ENCODE peak calls at places on chromosomes 2 and 18, in eight cellular contexts. One of them, this sample, is unnamed.

GRCh38 chr2:169395821-169396374 is 33.6 kb upstream of the LRP2 start:
- DNase-seq in transverse colon: no peak
- DNase-seq in sigmoid colon: no peak
- DNase-seq in GM12878: no peak
- DNase-seq in HepG2: no peak
- DNase-seq in H1: no peak
- DNase-seq in esophagus muscularis mucosa: no peak
- DNase-seq in K562: no peak
- DNase-seq in this sample: no peak

GRCh38 chr18:70256994-70257393 is 31.9 kb upstream of the SOCS6 start:
- DNase-seq in transverse colon: no peak
- DNase-seq in sigmoid colon: no peak
- DNase-seq in GM12878: no peak
- DNase-seq in HepG2: no peak
- DNase-seq in H1: no peak
- DNase-seq in esophagus muscularis mucosa: no peak
- DNase-seq in K562: no peak
- DNase-seq in this sample: no peak

GRCh38 chr18:10062292-10062940 is 148.6 kb downstream of the VAPA start:
- DNase-seq in transverse colon: no peak
- DNase-seq in sigmoid colon: no peak
- DNase-seq in GM12878: no peak
- DNase-seq in HepG2: no peak
- DNase-seq in H1: no peak
- DNase-seq in esophagus muscularis mucosa: no peak
- DNase-seq in K562: no peak
- DNase-seq in this sample: no peak

GRCh38 chr18:51614033-51614432 is 416.6 kb upstream of the MEX3C start:
- DNase-seq in transverse colon: no peak
- DNase-seq in sigmoid colon: no peak
- DNase-seq in GM12878: no peak
- DNase-seq in HepG2: peak; percentile 5
- DNase-seq in H1: no peak
- DNase-seq in esophagus muscularis mucosa: no peak
- DNase-seq in K562: no peak
- DNase-seq in this sample: no peak

GRCh38 chr18:75879196-75879595 is 451.7 kb upstream of the SMIM21 start:
- DNase-seq in transverse colon: no peak
- DNase-seq in sigmoid colon: no peak
- DNase-seq in GM12878: no peak
- DNase-seq in HepG2: no peak
- DNase-seq in H1: no peak
- DNase-seq in esophagus muscularis mucosa: no peak
- DNase-seq in K562: no peak
- DNase-seq in this sample: no peak

GRCh38 chr2:52135235-52135634 is 1103.3 kb upstream of the NRXN1 start:
- DNase-seq in transverse colon: no peak
- DNase-seq in sigmoid colon: no peak
- DNase-seq in GM12878: no peak
- DNase-seq in HepG2: no peak
- DNase-seq in H1: no peak
- DNase-seq in esophagus muscularis mucosa: no peak
- DNase-seq in K562: no peak
- DNase-seq in this sample: no peak

GRCh38 chr2:165833156-165833555 is 39.1 kb upstream of the GALNT3 start:
- DNase-seq in transverse colon: no peak
- DNase-seq in sigmoid colon: no peak
- DNase-seq in GM12878: no peak
- DNase-seq in HepG2: no peak
- DNase-seq in H1: no peak
- DNase-seq in esophagus muscularis mucosa: no peak
- DNase-seq in K562: no peak
- DNase-seq in this sample: no peak

GRCh38 chr2:134634054-134634630 is 84.7 kb downstream of the TMEM163 start:
- DNase-seq in transverse colon: no peak
- DNase-seq in sigmoid colon: no peak
- DNase-seq in GM12878: no peak
- DNase-seq in HepG2: no peak
- DNase-seq in H1: no peak
- DNase-seq in esophagus muscularis mucosa: no peak
- DNase-seq in K562: no peak
- DNase-seq in this sample: no peak

GRCh38 chr18:13470555-13471494 is 252.3 kb downstream of the LDLRAD4 start:
- DNase-seq in transverse colon: peak; percentile 19
- DNase-seq in sigmoid colon: peak; percentile 68
- DNase-seq in GM12878: no peak
- DNase-seq in HepG2: peak; percentile 63
- DNase-seq in H1: no peak
- DNase-seq in esophagus muscularis mucosa: no peak
- DNase-seq in K562: no peak
- DNase-seq in this sample: no peak

GRCh38 chr18:13448028-13448795 is 229.7 kb downstream of the LDLRAD4 start:
- DNase-seq in transverse colon: no peak
- DNase-seq in sigmoid colon: no peak
- DNase-seq in GM12878: no peak
- DNase-seq in HepG2: no peak
- DNase-seq in H1: no peak
- DNase-seq in esophagus muscularis mucosa: no peak
- DNase-seq in K562: no peak
- DNase-seq in this sample: no peak

GRCh38 chr2:37573406-37573805 is 98.0 kb downstream of the CDC42EP3 start:
- DNase-seq in transverse colon: no peak
- DNase-seq in sigmoid colon: no peak
- DNase-seq in GM12878: no peak
- DNase-seq in HepG2: no peak
- DNase-seq in H1: no peak
- DNase-seq in esophagus muscularis mucosa: no peak
- DNase-seq in K562: no peak
- DNase-seq in this sample: no peak

GRCh38 chr2:40213071-40213470 is 238.8 kb downstream of the SLC8A1 start:
- DNase-seq in transverse colon: no peak
- DNase-seq in sigmoid colon: no peak
- DNase-seq in GM12878: no peak
- DNase-seq in HepG2: no peak
- DNase-seq in H1: no peak
- DNase-seq in esophagus muscularis mucosa: no peak
- DNase-seq in K562: no peak
- DNase-seq in this sample: no peak

GRCh38 chr2:241412144-241412543 is 56.1 kb downstream of the FARP2 start:
- DNase-seq in transverse colon: peak; percentile 66
- DNase-seq in sigmoid colon: no peak
- DNase-seq in GM12878: no peak
- DNase-seq in HepG2: no peak
- DNase-seq in H1: no peak
- DNase-seq in esophagus muscularis mucosa: no peak
- DNase-seq in K562: peak; percentile 25
- DNase-seq in this sample: no peak

GRCh38 chr18:2715990-2716389 is 60.5 kb downstream of the SMCHD1 start:
- DNase-seq in transverse colon: no peak
- DNase-seq in sigmoid colon: no peak
- DNase-seq in GM12878: no peak
- DNase-seq in HepG2: no peak
- DNase-seq in H1: no peak
- DNase-seq in esophagus muscularis mucosa: no peak
- DNase-seq in K562: no peak
- DNase-seq in this sample: no peak

GRCh38 chr2:106825161-106825560 is 60.8 kb downstream of the ST6GAL2 start:
- DNase-seq in transverse colon: no peak
- DNase-seq in sigmoid colon: no peak
- DNase-seq in GM12878: no peak
- DNase-seq in HepG2: no peak
- DNase-seq in H1: no peak
- DNase-seq in esophagus muscularis mucosa: no peak
- DNase-seq in K562: no peak
- DNase-seq in this sample: no peak

GRCh38 chr2:239905884-239906654 is 119.1 kb downstream of the NDUFA10 start:
- DNase-seq in transverse colon: no peak
- DNase-seq in sigmoid colon: no peak
- DNase-seq in GM12878: no peak
- DNase-seq in HepG2: no peak
- DNase-seq in H1: no peak
- DNase-seq in esophagus muscularis mucosa: peak; percentile 80
- DNase-seq in K562: no peak
- DNase-seq in this sample: no peak

GRCh38 chr2:153408708-153409107 is 69.9 kb downstream of the RPRM start:
- DNase-seq in transverse colon: no peak
- DNase-seq in sigmoid colon: no peak
- DNase-seq in GM12878: no peak
- DNase-seq in HepG2: no peak
- DNase-seq in H1: no peak
- DNase-seq in esophagus muscularis mucosa: no peak
- DNase-seq in K562: no peak
- DNase-seq in this sample: no peak

GRCh38 chr2:234869969-234870368 is 81.8 kb upstream of the SH3BP4 start:
- DNase-seq in transverse colon: no peak
- DNase-seq in sigmoid colon: no peak
- DNase-seq in GM12878: no peak
- DNase-seq in HepG2: no peak
- DNase-seq in H1: no peak
- DNase-seq in esophagus muscularis mucosa: no peak
- DNase-seq in K562: no peak
- DNase-seq in this sample: no peak

GRCh38 chr2:3637692-3638455 is 20.1 kb upstream of the ALLC start:
- DNase-seq in transverse colon: no peak
- DNase-seq in sigmoid colon: peak; percentile 26
- DNase-seq in GM12878: no peak
- DNase-seq in HepG2: no peak
- DNase-seq in H1: peak; percentile 39
- DNase-seq in esophagus muscularis mucosa: no peak
- DNase-seq in K562: no peak
- DNase-seq in this sample: peak; percentile 24

GRCh38 chr2:176129825-176130152 is 284 bp downstream of the HOXD8 start:
- DNase-seq in transverse colon: peak; percentile 64
- DNase-seq in sigmoid colon: peak; percentile 75
- DNase-seq in GM12878: no peak
- DNase-seq in HepG2: no peak
- DNase-seq in H1: peak; percentile 57
- DNase-seq in esophagus muscularis mucosa: no peak
- DNase-seq in K562: no peak
- DNase-seq in this sample: no peak

GRCh38 chr2:218829868-218830451 is 1.6 kb downstream of the PRKAG3 start:
- DNase-seq in transverse colon: no peak
- DNase-seq in sigmoid colon: no peak
- DNase-seq in GM12878: no peak
- DNase-seq in HepG2: no peak
- DNase-seq in H1: no peak
- DNase-seq in esophagus muscularis mucosa: peak; percentile 92
- DNase-seq in K562: no peak
- DNase-seq in this sample: no peak
- TF ChIP-seq POLR2A in transverse colon: no peak
- TF ChIP-seq POLR2A in sigmoid colon: no peak
- TF ChIP-seq POLR2A in GM12878: no peak
- TF ChIP-seq POLR2A in HepG2: no peak
- TF ChIP-seq POLR2A in H1: no peak
- TF ChIP-seq POLR2A in esophagus muscularis mucosa: no peak
- TF ChIP-seq POLR2A in K562: no peak
- TF ChIP-seq POLR2A in this sample: no peak

GRCh38 chr18:62784338-62784965 is 69.1 kb downstream of the PHLPP1 start:
- DNase-seq in transverse colon: no peak
- DNase-seq in sigmoid colon: no peak
- DNase-seq in GM12878: no peak
- DNase-seq in HepG2: no peak
- DNase-seq in H1: no peak
- DNase-seq in esophagus muscularis mucosa: no peak
- DNase-seq in K562: no peak
- DNase-seq in this sample: no peak
- TF ChIP-seq EP300 in transverse colon: no peak
- TF ChIP-seq EP300 in sigmoid colon: no peak
- TF ChIP-seq EP300 in GM12878: peak; percentile 56
- TF ChIP-seq EP300 in HepG2: no peak
- TF ChIP-seq EP300 in H1: no peak
- TF ChIP-seq EP300 in esophagus muscularis mucosa: no peak
- TF ChIP-seq EP300 in K562: no peak
- TF ChIP-seq EP300 in this sample: no peak

DNA sequence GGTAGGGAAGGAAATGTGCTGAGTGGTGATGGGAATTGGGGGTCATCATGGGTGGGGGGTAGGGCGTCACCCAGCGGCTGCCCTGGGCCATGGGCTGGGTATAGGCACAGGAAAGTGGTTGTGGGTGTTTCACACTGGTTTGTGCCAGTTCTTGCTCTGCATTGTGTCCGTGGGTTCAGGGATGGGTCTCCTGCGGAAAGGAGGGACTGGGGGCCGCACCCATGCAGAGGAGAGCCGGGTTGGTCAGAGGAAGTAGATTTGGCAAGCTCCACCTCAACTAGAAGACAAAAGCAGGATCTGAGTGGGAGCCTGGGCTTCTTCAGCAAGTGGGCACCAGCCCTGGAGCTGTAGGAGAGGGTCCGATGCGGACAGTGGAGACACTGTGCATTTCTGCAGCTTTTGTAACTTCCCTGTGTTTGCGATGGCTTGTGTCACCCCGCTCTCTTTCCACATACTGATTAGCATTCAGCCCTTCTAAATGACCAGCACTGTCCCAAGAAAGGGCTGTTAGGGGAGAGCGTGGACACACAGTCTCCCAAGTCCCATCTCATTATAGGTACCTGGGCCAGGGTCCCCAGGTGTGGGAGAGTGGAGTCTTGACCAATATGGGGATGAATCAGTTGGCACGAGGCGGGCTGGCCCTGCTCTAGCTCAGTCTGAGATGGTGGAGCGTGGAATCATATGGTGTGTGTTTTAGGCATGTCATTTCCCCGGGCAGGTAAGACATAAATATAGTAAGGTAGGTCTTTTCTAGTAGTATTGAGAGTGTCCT is 67.2 kb downstream of the LRRFIP1 start:
- DNase-seq in transverse colon: no peak
- DNase-seq in sigmoid colon: peak; percentile 69
- DNase-seq in GM12878: no peak
- DNase-seq in HepG2: no peak
- DNase-seq in H1: no peak
- DNase-seq in esophagus muscularis mucosa: no peak
- DNase-seq in K562: no peak
- DNase-seq in this sample: no peak
- TF ChIP-seq POLR2AphosphoS5 in transverse colon: no peak
- TF ChIP-seq POLR2AphosphoS5 in sigmoid colon: no peak
- TF ChIP-seq POLR2AphosphoS5 in GM12878: peak; percentile 37
- TF ChIP-seq POLR2AphosphoS5 in HepG2: no peak
- TF ChIP-seq POLR2AphosphoS5 in H1: no peak
- TF ChIP-seq POLR2AphosphoS5 in esophagus muscularis mucosa: peak; percentile 6
- TF ChIP-seq POLR2AphosphoS5 in K562: no peak
- TF ChIP-seq POLR2AphosphoS5 in this sample: no peak

DNA sequence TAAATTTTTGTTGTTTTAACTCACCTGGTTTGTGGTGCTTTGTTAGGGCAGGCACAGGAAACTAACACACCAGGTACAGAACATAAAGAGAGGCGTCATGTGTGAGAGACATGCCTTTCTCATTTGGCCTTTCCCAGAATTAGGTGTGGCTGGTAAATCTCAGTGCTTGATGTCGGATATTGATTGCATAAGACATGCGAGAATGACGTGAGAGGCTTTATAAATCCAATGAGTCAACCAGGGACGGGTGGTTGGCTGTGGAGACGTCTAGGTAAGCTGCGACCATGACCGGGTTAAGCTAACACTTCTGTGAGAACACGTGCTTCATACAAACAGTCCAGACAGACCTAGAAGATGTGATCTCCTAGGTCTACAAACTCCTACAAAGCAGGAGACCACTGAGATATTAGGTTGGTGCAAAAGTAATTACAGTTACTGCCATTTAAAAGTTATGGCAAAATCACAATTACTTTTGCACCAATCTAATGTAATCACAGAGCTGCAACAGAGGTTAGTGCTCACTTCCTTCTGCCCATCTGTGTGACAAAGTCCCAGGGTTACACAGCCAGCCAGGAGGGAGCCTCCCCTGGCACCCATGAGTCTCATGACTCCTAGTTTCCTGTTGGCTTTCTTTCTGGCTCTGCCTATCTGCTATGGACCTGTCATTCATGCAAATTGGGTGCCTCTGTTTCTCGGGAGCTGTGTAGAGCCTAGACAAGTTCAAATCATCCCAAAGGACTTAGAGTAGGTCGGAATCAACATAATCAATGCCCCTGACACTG is 98.9 kb upstream of the ATP8B1 start:
- DNase-seq in transverse colon: peak; percentile 62
- DNase-seq in sigmoid colon: no peak
- DNase-seq in GM12878: no peak
- DNase-seq in HepG2: peak; percentile 63
- DNase-seq in H1: no peak
- DNase-seq in esophagus muscularis mucosa: no peak
- DNase-seq in K562: no peak
- DNase-seq in this sample: peak; percentile 66
- TF ChIP-seq POLR2A in transverse colon: no peak
- TF ChIP-seq POLR2A in sigmoid colon: no peak
- TF ChIP-seq POLR2A in GM12878: no peak
- TF ChIP-seq POLR2A in HepG2: no peak
- TF ChIP-seq POLR2A in H1: no peak
- TF ChIP-seq POLR2A in esophagus muscularis mucosa: no peak
- TF ChIP-seq POLR2A in K562: no peak
- TF ChIP-seq POLR2A in this sample: no peak

This sample was measured in stomach.